ENCODE peak calls at places on chromosomes 13 and 19, in eight cellular contexts. One of them, this sample, is unnamed.

GRCh38 chr19:13143135-13143534 is 7.0 kb downstream of the STX10 start:
- DNase-seq in A549: no peak
- DNase-seq in upper lobe of right lung: no peak
- DNase-seq in uterus: no peak
- DNase-seq in left lung: no peak
- DNase-seq in adrenal gland: no peak
- DNase-seq in psoas muscle: no peak
- DNase-seq in neural crest cell: no peak
- DNase-seq in this sample: no peak

GRCh38 chr13:19156013-19156825 is 25.4 kb downstream of the TUBA3C start:
- DNase-seq in A549: no peak
- DNase-seq in uterus: no peak
- DNase-seq in left lung: no peak
- DNase-seq in neural crest cell: no peak
- DNase-seq in adrenal gland: no peak
- DNase-seq in psoas muscle: no peak
- DNase-seq in upper lobe of right lung: peak
- DNase-seq in this sample: no peak

GRCh38 chr19:41409288-41409687 is 11.7 kb downstream of the BCKDHA start:
- DNase-seq in left lung: peak
- DNase-seq in uterus: no peak
- DNase-seq in neural crest cell: no peak
- DNase-seq in adrenal gland: peak
- DNase-seq in upper lobe of right lung: no peak
- DNase-seq in psoas muscle: no peak
- DNase-seq in A549: peak
- DNase-seq in this sample: no peak

GRCh38 chr13:107864543-107865460 is 350.5 kb downstream of the LIG4 start:
- DNase-seq in upper lobe of right lung: no peak
- DNase-seq in neural crest cell: peak
- DNase-seq in left lung: no peak
- DNase-seq in uterus: no peak
- DNase-seq in A549: no peak
- DNase-seq in psoas muscle: no peak
- DNase-seq in adrenal gland: peak
- DNase-seq in this sample: peak

GRCh38 chr13:98453254-98453843 is 123.6 kb downstream of the STK24 start:
- DNase-seq in uterus: no peak
- DNase-seq in adrenal gland: no peak
- DNase-seq in psoas muscle: no peak
- DNase-seq in neural crest cell: no peak
- DNase-seq in left lung: no peak
- DNase-seq in A549: no peak
- DNase-seq in upper lobe of right lung: no peak
- DNase-seq in this sample: no peak

GRCh38 chr19:1146418-1146711 is 27.7 kb downstream of the SBNO2 start:
- DNase-seq in uterus: no peak
- DNase-seq in upper lobe of right lung: no peak
- DNase-seq in adrenal gland: no peak
- DNase-seq in neural crest cell: no peak
- DNase-seq in psoas muscle: peak
- DNase-seq in A549: no peak
- DNase-seq in left lung: no peak
- DNase-seq in this sample: no peak

GRCh38 chr19:1019980-1020867 is 699 bp downstream of the TMEM259 start:
- DNase-seq in neural crest cell: no peak
- DNase-seq in psoas muscle: peak
- DNase-seq in A549: no peak
- DNase-seq in left lung: peak
- DNase-seq in upper lobe of right lung: no peak
- DNase-seq in adrenal gland: peak
- DNase-seq in uterus: peak
- DNase-seq in this sample: peak

GRCh38 chr19:6362351-6362801 is 1.0 kb downstream of the CLPP start:
- DNase-seq in upper lobe of right lung: no peak
- DNase-seq in neural crest cell: no peak
- DNase-seq in A549: no peak
- DNase-seq in left lung: no peak
- DNase-seq in psoas muscle: no peak
- DNase-seq in adrenal gland: no peak
- DNase-seq in uterus: no peak
- DNase-seq in this sample: no peak

GRCh38 chr13:27186295-27186694 is 14.7 kb upstream of the USP12 start:
- DNase-seq in psoas muscle: no peak
- DNase-seq in upper lobe of right lung: no peak
- DNase-seq in left lung: no peak
- DNase-seq in neural crest cell: no peak
- DNase-seq in uterus: no peak
- DNase-seq in adrenal gland: no peak
- DNase-seq in A549: no peak
- DNase-seq in this sample: no peak

GRCh38 chr19:29944415-29945012 is 2.5 kb downstream of the URI1 start:
- DNase-seq in psoas muscle: no peak
- DNase-seq in neural crest cell: no peak
- DNase-seq in left lung: no peak
- DNase-seq in A549: no peak
- DNase-seq in uterus: no peak
- DNase-seq in upper lobe of right lung: no peak
- DNase-seq in adrenal gland: no peak
- DNase-seq in this sample: no peak

GRCh38 chr13:30097695-30098094 is 209.7 kb downstream of the KATNAL1 start:
- DNase-seq in left lung: no peak
- DNase-seq in psoas muscle: no peak
- DNase-seq in neural crest cell: no peak
- DNase-seq in upper lobe of right lung: no peak
- DNase-seq in A549: no peak
- DNase-seq in adrenal gland: no peak
- DNase-seq in uterus: no peak
- DNase-seq in this sample: no peak

GRCh38 chr13:49625392-49626137 is 2.7 kb upstream of the ARL11 start:
- DNase-seq in neural crest cell: no peak
- DNase-seq in upper lobe of right lung: peak
- DNase-seq in adrenal gland: peak
- DNase-seq in A549: no peak
- DNase-seq in left lung: peak
- DNase-seq in uterus: no peak
- DNase-seq in psoas muscle: peak
- DNase-seq in this sample: peak

DNA sequence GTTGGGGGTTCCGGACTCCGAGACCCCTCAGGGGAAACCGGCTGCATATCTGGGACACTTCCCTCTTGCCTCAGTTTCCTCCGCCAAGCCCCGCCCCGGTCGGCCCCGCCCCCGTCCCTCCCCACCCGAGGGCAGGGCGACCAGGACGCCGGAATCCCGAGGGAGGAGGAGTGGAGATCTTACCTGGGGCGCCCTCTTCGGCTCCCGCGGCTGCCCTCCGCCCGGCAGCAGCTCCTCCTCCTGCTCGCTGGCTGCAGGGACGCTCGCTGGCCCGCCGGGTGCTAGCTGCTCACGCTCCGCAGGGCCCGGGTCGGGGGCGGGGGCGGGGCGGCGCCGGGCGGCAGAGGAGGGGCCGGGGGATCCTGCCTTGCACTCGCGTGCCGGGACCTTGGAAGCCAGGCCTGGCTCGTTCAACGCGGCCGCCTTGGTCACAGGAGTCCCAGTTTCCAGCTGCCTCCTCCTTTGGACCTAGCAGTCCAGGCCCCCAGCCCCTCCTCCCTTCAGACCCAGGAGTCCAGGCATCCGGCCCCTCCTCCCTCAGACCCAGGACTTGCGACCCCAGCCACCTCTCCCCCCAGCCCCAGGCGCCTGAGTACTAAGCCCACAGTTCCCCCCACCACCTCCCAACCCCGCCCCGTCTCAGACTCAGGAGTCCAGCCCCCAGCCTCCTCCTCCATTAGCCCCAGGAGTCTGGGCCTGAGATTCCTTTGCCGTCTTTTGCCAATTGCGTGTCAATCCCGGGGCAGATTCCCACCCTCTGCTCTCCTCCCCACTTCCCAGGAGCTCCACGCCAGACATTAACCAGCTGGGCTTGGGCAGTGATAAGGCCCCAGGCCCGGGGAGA is at the start of gene NTF4:
- DNase-seq in left lung: peak
- DNase-seq in psoas muscle: peak
- DNase-seq in uterus: no peak
- DNase-seq in A549: peak
- DNase-seq in upper lobe of right lung: no peak
- DNase-seq in adrenal gland: no peak
- DNase-seq in neural crest cell: peak
- DNase-seq in this sample: peak
- TF ChIP-seq CTCF in left lung: no peak
- TF ChIP-seq CTCF in psoas muscle: no peak
- TF ChIP-seq CTCF in uterus: no peak
- TF ChIP-seq CTCF in A549: peak
- TF ChIP-seq CTCF in upper lobe of right lung: no peak
- TF ChIP-seq CTCF in adrenal gland: no peak
- TF ChIP-seq CTCF in neural crest cell: no peak
- TF ChIP-seq CTCF in this sample: no peak

GRCh38 chr13:79245937-79246574 is 160.0 kb downstream of the RBM26 start:
- DNase-seq in neural crest cell: no peak
- DNase-seq in upper lobe of right lung: no peak
- DNase-seq in A549: no peak
- DNase-seq in adrenal gland: no peak
- DNase-seq in uterus: no peak
- DNase-seq in left lung: no peak
- DNase-seq in psoas muscle: no peak
- DNase-seq in this sample: no peak

GRCh38 chr13:79241697-79242096 is 164.4 kb downstream of the RBM26 start:
- DNase-seq in A549: no peak
- DNase-seq in neural crest cell: no peak
- DNase-seq in adrenal gland: no peak
- DNase-seq in uterus: no peak
- DNase-seq in psoas muscle: no peak
- DNase-seq in left lung: no peak
- DNase-seq in upper lobe of right lung: no peak
- DNase-seq in this sample: no peak

DNA sequence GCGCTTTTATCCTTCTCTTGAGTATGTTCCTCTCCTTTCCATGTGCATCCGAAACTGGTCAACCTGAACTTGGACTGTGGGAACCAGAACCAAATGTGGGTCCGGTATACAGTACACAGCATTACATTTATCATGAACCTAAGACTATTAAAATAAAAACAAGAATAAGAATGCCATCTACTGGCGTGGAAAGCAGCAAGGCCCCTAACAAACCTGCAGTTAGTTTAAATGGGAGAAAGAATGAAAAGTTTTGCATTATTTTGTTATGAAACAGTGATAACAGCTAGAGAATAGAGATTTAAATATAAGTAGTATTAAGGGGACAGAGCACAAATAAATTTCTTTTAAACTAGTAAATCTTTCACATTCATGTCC is 159.5 kb downstream of the RBM26 start:
- DNase-seq in neural crest cell: no peak
- DNase-seq in adrenal gland: no peak
- DNase-seq in left lung: no peak
- DNase-seq in A549: no peak
- DNase-seq in psoas muscle: no peak
- DNase-seq in upper lobe of right lung: no peak
- DNase-seq in uterus: no peak
- DNase-seq in this sample: no peak
- TF ChIP-seq CTCF in neural crest cell: no peak
- TF ChIP-seq CTCF in adrenal gland: no peak
- TF ChIP-seq CTCF in left lung: no peak
- TF ChIP-seq CTCF in A549: peak
- TF ChIP-seq CTCF in psoas muscle: no peak
- TF ChIP-seq CTCF in upper lobe of right lung: no peak
- TF ChIP-seq CTCF in uterus: no peak
- TF ChIP-seq CTCF in this sample: no peak

DNA sequence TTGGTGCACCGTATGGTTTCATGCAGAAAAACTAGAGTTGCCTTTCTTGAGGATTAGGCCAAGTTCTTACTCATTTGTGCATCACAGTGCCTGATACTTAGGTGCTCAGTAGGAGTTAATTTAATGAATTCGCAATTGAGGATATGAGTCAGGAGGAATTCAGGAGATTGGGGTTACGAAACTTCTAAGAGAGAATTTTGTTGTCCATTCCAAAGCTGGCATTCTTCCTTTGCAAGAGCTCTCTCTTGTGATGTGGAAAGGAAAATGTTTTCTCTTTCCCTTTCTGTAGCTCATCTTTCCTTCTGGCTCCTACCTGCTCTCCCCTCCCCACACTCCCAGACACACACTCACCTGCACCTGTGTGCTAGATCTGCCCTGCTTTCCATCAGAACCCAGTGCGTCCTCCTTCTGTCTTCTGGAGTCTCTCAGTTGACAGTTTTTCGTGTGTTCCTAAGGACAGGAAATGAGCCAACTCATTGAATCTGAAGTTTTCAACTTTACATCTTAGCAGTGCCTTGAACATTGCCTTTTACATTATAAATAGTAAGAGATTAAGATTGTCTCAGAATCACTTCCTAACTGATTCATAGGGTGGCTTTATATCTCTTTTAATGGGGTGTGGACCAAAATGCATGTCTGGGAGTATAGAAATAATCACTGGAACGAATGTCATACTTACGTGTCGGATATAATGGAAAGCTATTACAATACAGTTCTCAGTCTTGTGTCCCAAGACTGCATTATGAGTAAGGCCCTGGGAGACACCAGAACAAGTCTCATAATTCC is 19.7 kb upstream of the ERCC5 start:
- DNase-seq in psoas muscle: no peak
- DNase-seq in upper lobe of right lung: no peak
- DNase-seq in uterus: no peak
- DNase-seq in left lung: no peak
- DNase-seq in A549: no peak
- DNase-seq in adrenal gland: no peak
- DNase-seq in neural crest cell: no peak
- DNase-seq in this sample: no peak
- TF ChIP-seq CTCF in psoas muscle: no peak
- TF ChIP-seq CTCF in upper lobe of right lung: no peak
- TF ChIP-seq CTCF in uterus: no peak
- TF ChIP-seq CTCF in left lung: no peak
- TF ChIP-seq CTCF in A549: no peak
- TF ChIP-seq CTCF in adrenal gland: no peak
- TF ChIP-seq CTCF in neural crest cell: no peak
- TF ChIP-seq CTCF in this sample: no peak

DNA sequence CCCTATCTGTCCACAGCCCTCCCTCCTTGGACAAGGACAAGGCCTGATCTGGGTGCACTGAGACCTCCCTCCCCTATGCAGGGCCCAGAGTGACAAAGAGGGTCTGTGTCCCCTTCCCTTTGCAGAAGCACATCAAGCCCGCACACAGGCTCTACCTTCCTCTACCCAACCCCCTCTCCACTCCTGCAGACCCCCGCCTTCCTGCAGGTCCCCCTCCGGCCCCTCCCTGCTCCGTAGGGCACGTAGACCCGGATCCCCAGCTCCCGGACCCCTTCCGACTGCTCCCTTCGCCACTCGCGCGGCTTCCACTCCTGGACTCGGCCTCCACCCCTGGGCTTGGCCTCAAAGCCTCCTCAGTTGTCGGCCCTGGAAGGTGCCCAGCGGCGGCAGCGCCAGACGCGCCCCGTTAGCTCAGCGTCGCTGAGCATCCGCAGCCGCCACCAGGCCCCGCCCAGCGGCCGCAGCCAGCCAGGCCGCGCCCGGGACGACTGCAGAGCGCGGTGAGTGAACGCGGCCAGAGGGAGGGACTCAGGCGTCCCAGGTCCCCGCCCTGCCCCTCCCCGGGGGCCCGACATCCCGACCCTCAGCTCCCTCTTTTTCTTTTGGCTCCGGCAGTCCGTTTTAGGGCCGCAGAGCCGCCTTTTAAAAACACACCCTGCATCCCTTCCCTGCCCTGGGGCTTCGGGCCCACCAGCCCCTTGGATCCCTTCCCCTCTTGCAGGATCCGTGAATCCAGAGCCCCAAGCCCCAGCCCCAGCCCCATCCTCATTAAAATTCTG is 1.6 kb upstream of the MYADM start:
- DNase-seq in A549: peak
- DNase-seq in uterus: peak
- DNase-seq in upper lobe of right lung: peak
- DNase-seq in neural crest cell: peak
- DNase-seq in adrenal gland: peak
- DNase-seq in left lung: peak
- DNase-seq in psoas muscle: peak
- DNase-seq in this sample: peak
- TF ChIP-seq CTCF in A549: no peak
- TF ChIP-seq CTCF in uterus: no peak
- TF ChIP-seq CTCF in upper lobe of right lung: no peak
- TF ChIP-seq CTCF in neural crest cell: no peak
- TF ChIP-seq CTCF in adrenal gland: no peak
- TF ChIP-seq CTCF in left lung: no peak
- TF ChIP-seq CTCF in psoas muscle: no peak
- TF ChIP-seq CTCF in this sample: no peak

This sample was measured in nephron progenitor cell.